ENCODE peak calls at places on chromosomes 6 and 20, in eight cellular contexts. One of them, this sample, is unnamed.

GRCh38 chr6:119308048-119308570 is 41.5 kb downstream of the MAN1A1 start:
- DNase-seq in neural progenitor cell: no peak
- DNase-seq in CD4-positive, CD25-positive, alpha-beta regulatory T cell: no peak
- DNase-seq in psoas muscle: no peak
- DNase-seq in lower lobe of right lung: no peak
- DNase-seq in mammary epithelial cell: peak; percentile 55
- DNase-seq in SK-N-SH: no peak
- DNase-seq in esophagus muscularis mucosa: no peak
- DNase-seq in this sample: no peak

GRCh38 chr6:117326396-117326795 is 61.0 kb downstream of the VGLL2 start:
- DNase-seq in CD4-positive, CD25-positive, alpha-beta regulatory T cell: no peak
- DNase-seq in neural progenitor cell: no peak
- DNase-seq in mammary epithelial cell: no peak
- DNase-seq in SK-N-SH: no peak
- DNase-seq in lower lobe of right lung: no peak
- DNase-seq in psoas muscle: no peak
- DNase-seq in esophagus muscularis mucosa: no peak
- DNase-seq in this sample: no peak

GRCh38 chr6:10429638-10430427 is 15.0 kb upstream of the TFAP2A start:
- DNase-seq in psoas muscle: no peak
- DNase-seq in esophagus muscularis mucosa: peak; percentile 45
- DNase-seq in mammary epithelial cell: peak; percentile 74
- DNase-seq in SK-N-SH: peak; percentile 31
- DNase-seq in neural progenitor cell: peak; percentile 55
- DNase-seq in CD4-positive, CD25-positive, alpha-beta regulatory T cell: no peak
- DNase-seq in lower lobe of right lung: no peak
- DNase-seq in this sample: peak; percentile 61

GRCh38 chr6:107489636-107490567 is at the start of gene SOBP:
- DNase-seq in SK-N-SH: peak; percentile 96
- DNase-seq in neural progenitor cell: peak; percentile 91
- DNase-seq in psoas muscle: peak; percentile 87
- DNase-seq in mammary epithelial cell: peak; percentile 15
- DNase-seq in esophagus muscularis mucosa: no peak
- DNase-seq in CD4-positive, CD25-positive, alpha-beta regulatory T cell: peak; percentile 25
- DNase-seq in lower lobe of right lung: peak; percentile 55
- DNase-seq in this sample: peak; percentile 91

GRCh38 chr20:64133951-64134407 is 26.6 kb upstream of the NPBWR2 start:
- DNase-seq in psoas muscle: no peak
- DNase-seq in esophagus muscularis mucosa: no peak
- DNase-seq in CD4-positive, CD25-positive, alpha-beta regulatory T cell: no peak
- DNase-seq in SK-N-SH: peak; percentile 66
- DNase-seq in mammary epithelial cell: no peak
- DNase-seq in lower lobe of right lung: peak; percentile 12
- DNase-seq in neural progenitor cell: peak; percentile 60
- DNase-seq in this sample: no peak

GRCh38 chr6:107101661-107102413 is 13.5 kb downstream of the BEND3 start:
- DNase-seq in mammary epithelial cell: no peak
- DNase-seq in esophagus muscularis mucosa: no peak
- DNase-seq in neural progenitor cell: no peak
- DNase-seq in psoas muscle: no peak
- DNase-seq in SK-N-SH: no peak
- DNase-seq in CD4-positive, CD25-positive, alpha-beta regulatory T cell: no peak
- DNase-seq in lower lobe of right lung: no peak
- DNase-seq in this sample: no peak

GRCh38 chr20:32804817-32805216 is 14.9 kb upstream of the MAPRE1 start:
- DNase-seq in esophagus muscularis mucosa: no peak
- DNase-seq in CD4-positive, CD25-positive, alpha-beta regulatory T cell: no peak
- DNase-seq in neural progenitor cell: no peak
- DNase-seq in SK-N-SH: no peak
- DNase-seq in mammary epithelial cell: peak; percentile 27
- DNase-seq in psoas muscle: no peak
- DNase-seq in lower lobe of right lung: no peak
- DNase-seq in this sample: no peak

GRCh38 chr6:20241102-20241501 is 28.8 kb upstream of the MBOAT1 start:
- DNase-seq in lower lobe of right lung: no peak
- DNase-seq in SK-N-SH: no peak
- DNase-seq in esophagus muscularis mucosa: no peak
- DNase-seq in psoas muscle: no peak
- DNase-seq in mammary epithelial cell: no peak
- DNase-seq in CD4-positive, CD25-positive, alpha-beta regulatory T cell: no peak
- DNase-seq in neural progenitor cell: no peak
- DNase-seq in this sample: no peak

GRCh38 chr6:130853555-130854183 is 26.5 kb downstream of the SMLR1 start:
- DNase-seq in psoas muscle: no peak
- DNase-seq in CD4-positive, CD25-positive, alpha-beta regulatory T cell: no peak
- DNase-seq in mammary epithelial cell: no peak
- DNase-seq in esophagus muscularis mucosa: no peak
- DNase-seq in neural progenitor cell: no peak
- DNase-seq in lower lobe of right lung: no peak
- DNase-seq in SK-N-SH: no peak
- DNase-seq in this sample: no peak

GRCh38 chr6:15399651-15400470 is 154.0 kb downstream of the JARID2 start:
- DNase-seq in esophagus muscularis mucosa: peak; percentile 94
- DNase-seq in lower lobe of right lung: peak; percentile 74
- DNase-seq in mammary epithelial cell: no peak
- DNase-seq in psoas muscle: peak; percentile 85
- DNase-seq in neural progenitor cell: peak; percentile 55
- DNase-seq in CD4-positive, CD25-positive, alpha-beta regulatory T cell: no peak
- DNase-seq in SK-N-SH: peak; percentile 89
- DNase-seq in this sample: peak; percentile 53

GRCh38 chr6:36386495-36387439 is 702 bp downstream of the ETV7 start:
- DNase-seq in SK-N-SH: peak; percentile 58
- DNase-seq in CD4-positive, CD25-positive, alpha-beta regulatory T cell: no peak
- DNase-seq in lower lobe of right lung: peak; percentile 63
- DNase-seq in psoas muscle: no peak
- DNase-seq in mammary epithelial cell: peak; percentile 68
- DNase-seq in esophagus muscularis mucosa: no peak
- DNase-seq in neural progenitor cell: peak; percentile 61
- DNase-seq in this sample: peak; percentile 54

GRCh38 chr6:33700391-33701050 is 11.0 kb downstream of the UQCC2 start:
- DNase-seq in SK-N-SH: peak; percentile 62
- DNase-seq in CD4-positive, CD25-positive, alpha-beta regulatory T cell: peak; percentile 51
- DNase-seq in lower lobe of right lung: peak; percentile 79
- DNase-seq in mammary epithelial cell: peak; percentile 74
- DNase-seq in esophagus muscularis mucosa: no peak
- DNase-seq in psoas muscle: peak; percentile 83
- DNase-seq in neural progenitor cell: peak; percentile 89
- DNase-seq in this sample: peak; percentile 42

GRCh38 chr6:133467231-133467981 is 226.2 kb downstream of the EYA4 start:
- DNase-seq in esophagus muscularis mucosa: no peak
- DNase-seq in CD4-positive, CD25-positive, alpha-beta regulatory T cell: no peak
- DNase-seq in neural progenitor cell: no peak
- DNase-seq in SK-N-SH: no peak
- DNase-seq in mammary epithelial cell: no peak
- DNase-seq in psoas muscle: no peak
- DNase-seq in lower lobe of right lung: no peak
- DNase-seq in this sample: no peak

GRCh38 chr20:50646483-50646996 is 44.8 kb downstream of the RIPOR3 start:
- DNase-seq in mammary epithelial cell: no peak
- DNase-seq in lower lobe of right lung: no peak
- DNase-seq in CD4-positive, CD25-positive, alpha-beta regulatory T cell: no peak
- DNase-seq in psoas muscle: no peak
- DNase-seq in neural progenitor cell: no peak
- DNase-seq in SK-N-SH: no peak
- DNase-seq in esophagus muscularis mucosa: no peak
- DNase-seq in this sample: no peak

GRCh38 chr20:39358052-39358451 is 395.9 kb downstream of the DHX35 start:
- DNase-seq in esophagus muscularis mucosa: no peak
- DNase-seq in mammary epithelial cell: no peak
- DNase-seq in SK-N-SH: no peak
- DNase-seq in neural progenitor cell: no peak
- DNase-seq in lower lobe of right lung: no peak
- DNase-seq in CD4-positive, CD25-positive, alpha-beta regulatory T cell: no peak
- DNase-seq in psoas muscle: no peak
- DNase-seq in this sample: no peak

GRCh38 chr20:33914871-33915270 is 78.8 kb upstream of the RALY start:
- DNase-seq in CD4-positive, CD25-positive, alpha-beta regulatory T cell: no peak
- DNase-seq in mammary epithelial cell: peak; percentile 69
- DNase-seq in lower lobe of right lung: no peak
- DNase-seq in neural progenitor cell: no peak
- DNase-seq in psoas muscle: no peak
- DNase-seq in esophagus muscularis mucosa: no peak
- DNase-seq in SK-N-SH: no peak
- DNase-seq in this sample: no peak

GRCh38 chr6:108690326-108691000 is 129.7 kb downstream of the FOXO3 start:
- DNase-seq in psoas muscle: no peak
- DNase-seq in SK-N-SH: no peak
- DNase-seq in CD4-positive, CD25-positive, alpha-beta regulatory T cell: no peak
- DNase-seq in esophagus muscularis mucosa: no peak
- DNase-seq in mammary epithelial cell: peak; percentile 61
- DNase-seq in lower lobe of right lung: no peak
- DNase-seq in neural progenitor cell: no peak
- DNase-seq in this sample: no peak

GRCh38 chr6:108687921-108688320 is 127.2 kb downstream of the FOXO3 start:
- DNase-seq in mammary epithelial cell: peak; percentile 45
- DNase-seq in CD4-positive, CD25-positive, alpha-beta regulatory T cell: no peak
- DNase-seq in neural progenitor cell: no peak
- DNase-seq in psoas muscle: no peak
- DNase-seq in SK-N-SH: no peak
- DNase-seq in esophagus muscularis mucosa: no peak
- DNase-seq in lower lobe of right lung: no peak
- DNase-seq in this sample: no peak

GRCh38 chr6:108685970-108686369 is 125.3 kb downstream of the FOXO3 start:
- DNase-seq in SK-N-SH: no peak
- DNase-seq in mammary epithelial cell: no peak
- DNase-seq in esophagus muscularis mucosa: no peak
- DNase-seq in neural progenitor cell: no peak
- DNase-seq in lower lobe of right lung: no peak
- DNase-seq in CD4-positive, CD25-positive, alpha-beta regulatory T cell: no peak
- DNase-seq in psoas muscle: no peak
- DNase-seq in this sample: no peak

GRCh38 chr6:108686896-108687295 is 126.2 kb downstream of the FOXO3 start:
- DNase-seq in CD4-positive, CD25-positive, alpha-beta regulatory T cell: no peak
- DNase-seq in neural progenitor cell: no peak
- DNase-seq in lower lobe of right lung: no peak
- DNase-seq in SK-N-SH: no peak
- DNase-seq in psoas muscle: no peak
- DNase-seq in esophagus muscularis mucosa: no peak
- DNase-seq in mammary epithelial cell: no peak
- DNase-seq in this sample: no peak

GRCh38 chr6:108689279-108690161 is 128.8 kb downstream of the FOXO3 start:
- DNase-seq in neural progenitor cell: no peak
- DNase-seq in mammary epithelial cell: peak; percentile 100
- DNase-seq in esophagus muscularis mucosa: peak; percentile 94
- DNase-seq in CD4-positive, CD25-positive, alpha-beta regulatory T cell: no peak
- DNase-seq in SK-N-SH: no peak
- DNase-seq in lower lobe of right lung: peak; percentile 91
- DNase-seq in psoas muscle: peak; percentile 96
- DNase-seq in this sample: no peak
- H3K4me3 ChIP-seq in neural progenitor cell: no peak overlapping the region
- H3K4me3 ChIP-seq in mammary epithelial cell: no peak overlapping the region
- H3K4me3 ChIP-seq in esophagus muscularis mucosa: no peak overlapping the region
- H3K4me3 ChIP-seq in CD4-positive, CD25-positive, alpha-beta regulatory T cell: no peak overlapping the region
- H3K4me3 ChIP-seq in SK-N-SH: no peak overlapping the region
- H3K4me3 ChIP-seq in lower lobe of right lung: no peak overlapping the region
- H3K4me3 ChIP-seq in psoas muscle: no peak overlapping the region
- H3K4me3 ChIP-seq in this sample: no peak overlapping the region

GRCh38 chr6:137424243-137424642 is 70.0 kb downstream of the OLIG3 start:
- DNase-seq in lower lobe of right lung: no peak
- DNase-seq in mammary epithelial cell: no peak
- DNase-seq in neural progenitor cell: no peak
- DNase-seq in CD4-positive, CD25-positive, alpha-beta regulatory T cell: no peak
- DNase-seq in esophagus muscularis mucosa: no peak
- DNase-seq in SK-N-SH: no peak
- DNase-seq in psoas muscle: no peak
- DNase-seq in this sample: no peak

GRCh38 chr6:137426007-137426689 is 68.0 kb downstream of the OLIG3 start:
- DNase-seq in lower lobe of right lung: no peak
- DNase-seq in CD4-positive, CD25-positive, alpha-beta regulatory T cell: no peak
- DNase-seq in SK-N-SH: no peak
- DNase-seq in esophagus muscularis mucosa: no peak
- DNase-seq in mammary epithelial cell: no peak
- DNase-seq in psoas muscle: no peak
- DNase-seq in neural progenitor cell: no peak
- DNase-seq in this sample: no peak

GRCh38 chr6:137427670-137428290 is 66.4 kb downstream of the OLIG3 start:
- DNase-seq in esophagus muscularis mucosa: no peak
- DNase-seq in CD4-positive, CD25-positive, alpha-beta regulatory T cell: no peak
- DNase-seq in mammary epithelial cell: no peak
- DNase-seq in neural progenitor cell: no peak
- DNase-seq in SK-N-SH: no peak
- DNase-seq in psoas muscle: no peak
- DNase-seq in lower lobe of right lung: no peak
- DNase-seq in this sample: no peak

GRCh38 chr6:137423444-137424168 is 70.6 kb downstream of the OLIG3 start:
- DNase-seq in esophagus muscularis mucosa: no peak
- DNase-seq in lower lobe of right lung: no peak
- DNase-seq in psoas muscle: no peak
- DNase-seq in CD4-positive, CD25-positive, alpha-beta regulatory T cell: no peak
- DNase-seq in neural progenitor cell: no peak
- DNase-seq in SK-N-SH: no peak
- DNase-seq in mammary epithelial cell: no peak
- DNase-seq in this sample: peak; percentile 79
- H3K4me1 ChIP-seq in esophagus muscularis mucosa: no peaks in the 10 kb centered on the region
- H3K4me1 ChIP-seq in lower lobe of right lung: no peaks in the 10 kb centered on the region
- H3K4me1 ChIP-seq in psoas muscle: no peaks in the 10 kb centered on the region
- H3K4me1 ChIP-seq in CD4-positive, CD25-positive, alpha-beta regulatory T cell: peaks cover 6% of the 10 kb centered on the region
- H3K4me1 ChIP-seq in neural progenitor cell: peaks cover 12% of the 10 kb centered on the region
- H3K4me1 ChIP-seq in SK-N-SH: no peaks in the 10 kb centered on the region
- H3K4me1 ChIP-seq in mammary epithelial cell: no peaks in the 10 kb centered on the region
- H3K4me1 ChIP-seq in this sample: peaks cover 11% of the 10 kb centered on the region

GRCh38 chr6:170173416-170173990 is 117.4 kb downstream of the DLL1 start:
- DNase-seq in esophagus muscularis mucosa: no peak
- DNase-seq in psoas muscle: peak; percentile 44
- DNase-seq in neural progenitor cell: no peak
- DNase-seq in CD4-positive, CD25-positive, alpha-beta regulatory T cell: no peak
- DNase-seq in SK-N-SH: no peak
- DNase-seq in lower lobe of right lung: no peak
- DNase-seq in mammary epithelial cell: no peak
- DNase-seq in this sample: no peak
- H3K36me3 ChIP-seq in esophagus muscularis mucosa: no peaks in the 10 kb centered on the region
- H3K36me3 ChIP-seq in psoas muscle: no peaks in the 10 kb centered on the region
- H3K36me3 ChIP-seq in neural progenitor cell: no peaks in the 10 kb centered on the region
- H3K36me3 ChIP-seq in CD4-positive, CD25-positive, alpha-beta regulatory T cell: no peaks in the 10 kb centered on the region
- H3K36me3 ChIP-seq in SK-N-SH: no peaks in the 10 kb centered on the region
- H3K36me3 ChIP-seq in lower lobe of right lung: no peaks in the 10 kb centered on the region
- H3K36me3 ChIP-seq in mammary epithelial cell: no peaks in the 10 kb centered on the region
- H3K36me3 ChIP-seq in this sample: no peaks in the 10 kb centered on the region

GRCh38 chr6:160931378-160932343 is 59.9 kb upstream of the MAP3K4 start:
- DNase-seq in psoas muscle: no peak
- DNase-seq in CD4-positive, CD25-positive, alpha-beta regulatory T cell: no peak
- DNase-seq in esophagus muscularis mucosa: no peak
- DNase-seq in mammary epithelial cell: no peak
- DNase-seq in SK-N-SH: no peak
- DNase-seq in neural progenitor cell: peak; percentile 14
- DNase-seq in lower lobe of right lung: no peak
- DNase-seq in this sample: no peak

GRCh38 chr6:160933256-160933655 is 58.3 kb upstream of the MAP3K4 start:
- DNase-seq in mammary epithelial cell: no peak
- DNase-seq in lower lobe of right lung: no peak
- DNase-seq in SK-N-SH: peak; percentile 20
- DNase-seq in psoas muscle: no peak
- DNase-seq in neural progenitor cell: peak; percentile 57
- DNase-seq in esophagus muscularis mucosa: no peak
- DNase-seq in CD4-positive, CD25-positive, alpha-beta regulatory T cell: no peak
- DNase-seq in this sample: no peak

GRCh38 chr6:160929831-160930230 is 61.7 kb upstream of the MAP3K4 start:
- DNase-seq in neural progenitor cell: no peak
- DNase-seq in esophagus muscularis mucosa: no peak
- DNase-seq in SK-N-SH: no peak
- DNase-seq in mammary epithelial cell: no peak
- DNase-seq in psoas muscle: no peak
- DNase-seq in CD4-positive, CD25-positive, alpha-beta regulatory T cell: no peak
- DNase-seq in lower lobe of right lung: no peak
- DNase-seq in this sample: no peak

GRCh38 chr6:160930547-160931377 is 60.8 kb upstream of the MAP3K4 start:
- DNase-seq in SK-N-SH: peak; percentile 86
- DNase-seq in neural progenitor cell: peak; percentile 89
- DNase-seq in psoas muscle: peak; percentile 82
- DNase-seq in esophagus muscularis mucosa: no peak
- DNase-seq in mammary epithelial cell: peak; percentile 61
- DNase-seq in lower lobe of right lung: peak; percentile 78
- DNase-seq in CD4-positive, CD25-positive, alpha-beta regulatory T cell: peak; percentile 20
- DNase-seq in this sample: peak; percentile 88

GRCh38 chr6:160934157-160934556 is 57.4 kb upstream of the MAP3K4 start:
- DNase-seq in CD4-positive, CD25-positive, alpha-beta regulatory T cell: no peak
- DNase-seq in SK-N-SH: no peak
- DNase-seq in lower lobe of right lung: no peak
- DNase-seq in neural progenitor cell: no peak
- DNase-seq in esophagus muscularis mucosa: no peak
- DNase-seq in mammary epithelial cell: no peak
- DNase-seq in psoas muscle: no peak
- DNase-seq in this sample: no peak
- H3K4me3 ChIP-seq in CD4-positive, CD25-positive, alpha-beta regulatory T cell: no peak overlapping the region
- H3K4me3 ChIP-seq in SK-N-SH: no peak overlapping the region
- H3K4me3 ChIP-seq in lower lobe of right lung: no peak overlapping the region
- H3K4me3 ChIP-seq in neural progenitor cell: no peak overlapping the region
- H3K4me3 ChIP-seq in esophagus muscularis mucosa: no peak overlapping the region
- H3K4me3 ChIP-seq in mammary epithelial cell: no peak overlapping the region
- H3K4me3 ChIP-seq in psoas muscle: no peak overlapping the region
- H3K4me3 ChIP-seq in this sample: no peak overlapping the region